ENCODE peak calls at places on chromosomes 3 and 15, in five cellular contexts. Z is GM23248, G is fibroblast of lung, J is HCT116, V is neural progenitor cell. T is an unnamed sample.

GRCh38 chr3:197376020-197376419 is 77.6 kb upstream of the DLG1 start:
- DNase-seq in G (no peak), V (no peak), Z (no peak), J (no peak), T (no peak)

GRCh38 chr3:13835246-13835645 is 44.6 kb downstream of the WNT7A start:
- DNase-seq in V (no peak), G (no peak), Z (no peak), J (no peak), T (no peak)

GRCh38 chr3:882526-882925 is 210.3 kb upstream of the CNTN6 start:
- DNase-seq in J (no peak), G (no peak), V (no peak), Z (peak), T (peak)

GRCh38 chr3:187044871-187045552 is 94.3 kb downstream of the RPL39L start:
- DNase-seq in Z (no peak), V (no peak), G (no peak), J (no peak), T (peak)

GRCh38 chr3:167203062-167203461 is 177.0 kb downstream of the ZBBX start:
- DNase-seq in Z (no peak), J (no peak), G (no peak), V (no peak), T (no peak)

GRCh38 chr3:142275856-142276255 is 50.5 kb upstream of the GK5 start:
- DNase-seq in Z (peak), V (no peak), J (no peak), G (peak), T (no peak)

GRCh38 chr3:143066033-143066432 is 53.5 kb upstream of the CHST2 start:
- DNase-seq in J (no peak), Z (no peak), V (no peak), G (no peak), T (no peak)

GRCh38 chr3:127015282-127016042 is 32.5 kb downstream of the PLXNA1 start:
- DNase-seq in G (no peak), Z (no peak), V (peak), J (no peak), T (no peak)

GRCh38 chr15:34659056-34659455 is 75.6 kb upstream of the GOLGA8B start:
- DNase-seq in V (no peak), G (no peak), J (no peak), Z (no peak), T (no peak)

GRCh38 chr15:95446854-95447253 is 883.6 kb upstream of the NR2F2 start:
- DNase-seq in Z (no peak), J (no peak), V (no peak), G (no peak), T (peak)

GRCh38 chr15:80828796-80829195 is 49.6 kb downstream of the CEMIP start:
- DNase-seq in V (no peak), J (no peak), Z (no peak), G (no peak), T (no peak)

GRCh38 chr3:70108072-70108471 is 108.5 kb downstream of the SAMMSON start:
- DNase-seq in J (no peak), V (peak), G (peak), Z (peak), T (no peak)

DNA sequence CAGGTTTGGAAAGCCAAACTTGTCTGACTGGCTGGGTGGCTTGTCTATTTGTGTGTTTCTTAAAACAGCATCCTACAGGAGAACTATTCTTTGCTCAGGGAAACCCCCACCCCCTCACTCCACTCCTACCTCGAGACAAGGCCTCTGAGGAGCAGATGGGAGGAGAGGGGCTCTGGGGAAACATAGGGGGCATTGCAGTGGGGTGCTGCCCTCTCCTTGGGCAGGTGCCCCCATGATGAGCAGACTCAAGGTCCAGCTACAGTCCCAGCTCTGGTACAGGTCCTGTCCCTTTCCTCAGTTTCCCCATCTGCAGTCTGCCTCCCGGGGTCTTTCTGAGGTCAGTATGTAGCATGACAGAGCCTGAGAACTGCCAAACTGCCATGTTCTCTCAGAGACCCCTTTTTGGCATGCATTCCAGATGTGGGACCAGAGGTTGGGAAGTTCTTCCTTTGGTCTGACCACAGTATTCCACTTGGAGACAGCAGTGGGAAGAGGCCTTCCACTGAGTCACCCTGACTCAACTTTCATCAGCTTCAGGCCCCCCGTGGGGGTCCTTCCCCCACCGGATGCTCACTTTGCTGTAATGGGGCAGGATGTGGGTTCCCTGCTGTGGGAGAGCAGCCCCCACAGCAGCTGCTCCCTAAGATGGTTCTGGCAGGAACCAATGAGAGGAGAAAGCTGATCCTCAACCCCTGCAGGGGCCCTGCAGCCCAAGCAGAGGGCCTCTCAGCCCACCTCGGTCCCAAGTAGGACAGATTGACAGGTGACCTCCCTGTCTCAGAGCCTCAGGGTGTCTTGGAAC is 32.3 kb upstream of the CYP11A1 start:
- DNase-seq in J (no peak), V (no peak), Z (peak), G (peak), T (no peak)
- H3K4me2 ChIP-seq in J (peak), V (no peak), Z (peak), G (peak), T (no peak)

GRCh38 chr15:79778378-79778990 is 118.3 kb downstream of the MTHFS start:
- DNase-seq in J (no peak), Z (no peak), G (no peak), V (no peak), T (no peak)

GRCh38 chr15:79775821-79776220 is 121.0 kb downstream of the MTHFS start:
- DNase-seq in J (no peak), G (no peak), Z (no peak), V (no peak), T (no peak)

GRCh38 chr15:79777916-79778315 is 118.9 kb downstream of the MTHFS start:
- DNase-seq in V (no peak), Z (no peak), G (no peak), J (no peak), T (no peak)

DNA sequence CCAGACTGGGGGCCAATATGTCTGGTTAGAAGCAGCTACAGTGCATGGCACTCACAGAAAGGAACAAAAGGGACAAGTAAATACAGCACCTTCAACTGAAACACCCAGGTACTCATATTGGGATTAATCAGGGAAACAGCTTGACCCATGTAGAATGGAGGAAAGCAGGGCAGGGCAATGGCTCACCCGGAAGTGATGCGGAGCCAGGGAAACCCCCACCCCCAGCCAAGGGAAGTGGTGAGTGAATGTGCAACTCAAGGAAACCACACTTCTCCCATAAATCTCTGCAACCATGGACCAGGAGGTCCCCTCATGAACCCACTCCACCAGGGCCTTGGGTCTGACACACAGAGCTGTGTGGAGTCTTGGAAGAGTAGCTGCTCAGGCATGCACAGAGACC is 117.1 kb downstream of the MTHFS start:
- DNase-seq in Z (no peak), J (no peak), V (no peak), G (no peak), T (no peak)
- H3K4me2 ChIP-seq in Z (no peak), J (no peak), V (no peak), G (no peak), T (no peak)

GRCh38 chr3:72725229-72725628 is 123.0 kb downstream of the SHQ1 start:
- DNase-seq in V (no peak), J (no peak), G (no peak), Z (no peak), T (no peak)

GRCh38 chr3:72724070-72724469 is 124.2 kb downstream of the SHQ1 start:
- DNase-seq in V (no peak), G (no peak), J (peak), Z (no peak), T (no peak)

GRCh38 chr3:72719137-72719536 is 129.1 kb downstream of the SHQ1 start:
- DNase-seq in V (no peak), G (no peak), Z (no peak), J (no peak), T (no peak)

GRCh38 chr3:72722930-72723726 is 125.1 kb downstream of the SHQ1 start:
- DNase-seq in Z (peak), G (peak), V (no peak), J (no peak), T (peak)

DNA sequence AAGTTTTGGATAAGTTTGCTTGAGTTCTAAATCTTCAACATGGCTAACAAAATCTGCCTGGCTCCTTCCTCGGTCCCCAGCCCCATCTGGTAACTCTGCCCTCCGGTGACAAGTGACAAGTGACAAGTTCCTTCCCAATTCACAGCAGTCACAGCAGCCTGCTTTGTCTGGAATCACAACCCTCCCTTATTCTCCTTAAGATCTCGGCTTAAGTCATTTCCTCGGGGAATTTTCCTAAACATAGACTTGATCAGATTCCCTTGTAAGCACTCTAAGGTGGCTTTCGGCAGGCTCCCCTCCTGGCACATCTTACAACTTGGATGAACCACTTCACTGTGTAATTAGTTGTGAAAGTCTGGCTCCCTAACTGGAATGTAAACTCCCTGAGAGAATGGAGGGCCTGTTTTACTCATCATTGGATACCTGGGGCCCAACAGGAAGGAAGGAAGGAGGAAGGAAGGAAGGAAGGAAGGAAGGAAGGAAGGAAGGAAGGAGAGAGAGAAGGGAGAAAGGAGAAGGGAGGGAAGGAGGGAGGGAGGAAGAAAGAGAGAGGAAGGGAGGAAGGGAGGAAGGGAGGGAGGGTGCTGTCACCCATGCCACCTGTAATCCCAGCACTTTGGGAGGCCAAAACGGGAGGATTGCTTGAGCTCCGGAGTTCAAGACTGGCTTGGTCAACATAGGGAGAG is 126.4 kb downstream of the SHQ1 start:
- DNase-seq in G (no peak), J (no peak), V (peak), Z (no peak), T (no peak)
- H3K4me2 ChIP-seq in G (no peak), J (no peak), V (no peak), Z (no peak), T (no peak)

GRCh38 chr3:117281371-117281770 is 571.8 kb downstream of the TUSC7 start:
- DNase-seq in Z (peak), J (no peak), G (peak), V (no peak), T (no peak)

GRCh38 chr3:117287602-117288001 is 578.0 kb downstream of the TUSC7 start:
- DNase-seq in Z (no peak), G (no peak), J (no peak), V (no peak), T (no peak)

GRCh38 chr3:117282506-117282905 is 572.9 kb downstream of the TUSC7 start:
- DNase-seq in J (no peak), Z (no peak), V (no peak), G (no peak), T (no peak)

DNA sequence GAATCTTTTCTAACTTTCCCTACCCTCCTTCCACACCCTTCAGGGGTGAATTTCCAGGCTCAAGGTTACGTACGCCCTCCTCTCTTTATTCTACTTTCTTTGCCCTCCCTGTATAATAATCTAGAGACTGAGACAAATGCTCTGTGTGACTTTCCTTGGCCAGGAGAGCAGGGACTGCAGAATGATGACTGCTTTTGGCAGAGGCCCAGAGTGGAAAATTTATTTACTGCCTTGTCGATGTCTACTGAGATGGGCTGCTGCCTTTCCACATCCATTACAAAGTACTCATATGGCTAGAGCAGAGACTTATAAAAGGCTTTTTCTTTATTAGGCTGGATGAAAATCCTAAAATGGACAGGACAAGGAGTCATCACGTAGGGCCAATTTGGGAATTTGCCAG is 576.1 kb downstream of the TUSC7 start:
- DNase-seq in G (no peak), Z (no peak), V (no peak), J (no peak), T (no peak)
- H3K4me2 ChIP-seq in G (no peak), Z (no peak), V (no peak), J (no peak), T (no peak)

DNA sequence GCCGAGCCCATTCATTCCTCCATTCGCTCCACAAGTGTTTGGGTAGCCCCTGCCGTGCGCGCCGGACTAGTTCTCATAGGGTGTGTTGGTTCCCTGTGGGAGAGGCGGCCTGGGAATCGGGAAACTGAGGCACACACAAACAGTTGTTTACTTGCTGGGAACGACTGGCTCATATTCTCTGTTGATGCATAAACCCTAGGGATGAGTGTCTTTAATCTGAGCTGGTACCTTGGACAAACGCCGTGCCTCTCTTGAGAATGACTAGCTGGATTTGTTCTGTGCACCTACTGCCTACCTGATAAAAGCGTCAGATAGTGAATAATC is 737 bp downstream of the DNAJA4 start:
- DNase-seq in G (no peak), J (no peak), V (no peak), Z (no peak), T (no peak)
- H3K4me2 ChIP-seq in G (peak), J (peak), V (no peak), Z (peak), T (peak)

GRCh38 chr15:64987136-64987535 is 2.6 kb downstream of the SPG21 start:
- DNase-seq in Z (peak), G (no peak), J (no peak), V (no peak), T (no peak)
- H3K4me2 ChIP-seq in Z (no peak), G (no peak), J (no peak), V (no peak), T (no peak)

DNA sequence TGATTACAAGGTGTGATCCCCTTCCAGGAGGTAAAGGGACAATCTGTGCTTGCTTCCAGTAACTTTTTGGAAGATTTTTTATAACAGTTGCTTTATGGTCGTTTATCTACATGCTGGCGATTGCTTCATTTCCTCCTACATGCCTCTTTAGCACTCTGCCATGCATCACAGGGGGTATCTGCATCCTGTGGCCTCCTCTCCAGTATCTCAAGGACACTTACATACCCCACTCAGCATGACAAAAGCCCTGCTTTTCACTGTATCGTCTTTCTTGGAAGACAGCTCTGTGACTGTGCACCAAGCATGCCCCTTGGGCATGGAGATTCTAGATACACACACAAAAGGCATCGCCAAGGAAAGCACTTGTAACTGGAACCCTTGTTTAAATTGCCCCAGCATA is 25.3 kb downstream of the CAPN3 start:
- DNase-seq in V (no peak), G (no peak), J (no peak), Z (no peak), T (no peak)
- H3K4me2 ChIP-seq in V (no peak), G (no peak), J (no peak), Z (no peak), T (no peak)

DNA sequence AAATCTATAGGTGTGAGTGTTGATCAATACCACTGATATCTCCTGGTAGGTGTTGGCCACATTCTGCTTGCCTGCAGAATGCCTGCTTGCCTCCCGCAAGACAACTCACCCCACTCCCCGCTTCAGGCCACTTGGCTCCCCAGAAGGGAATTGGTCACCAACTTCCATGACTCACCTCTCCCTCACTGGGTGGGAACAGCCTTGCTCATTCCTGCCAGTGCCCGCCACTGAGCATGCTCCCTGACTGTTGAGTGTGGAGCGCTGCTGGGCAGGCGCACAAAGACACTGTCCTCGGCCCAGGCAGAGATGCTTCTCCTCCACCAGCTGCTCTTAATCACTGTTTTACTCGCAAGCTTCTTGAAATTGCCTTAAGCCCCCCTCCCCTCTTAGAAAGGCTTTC is 57.3 kb upstream of the PPP2R3A start:
- DNase-seq in J (peak), Z (peak), V (no peak), G (no peak), T (no peak)
- H3K4me2 ChIP-seq in J (peak), Z (no peak), V (no peak), G (no peak), T (no peak)

DNA sequence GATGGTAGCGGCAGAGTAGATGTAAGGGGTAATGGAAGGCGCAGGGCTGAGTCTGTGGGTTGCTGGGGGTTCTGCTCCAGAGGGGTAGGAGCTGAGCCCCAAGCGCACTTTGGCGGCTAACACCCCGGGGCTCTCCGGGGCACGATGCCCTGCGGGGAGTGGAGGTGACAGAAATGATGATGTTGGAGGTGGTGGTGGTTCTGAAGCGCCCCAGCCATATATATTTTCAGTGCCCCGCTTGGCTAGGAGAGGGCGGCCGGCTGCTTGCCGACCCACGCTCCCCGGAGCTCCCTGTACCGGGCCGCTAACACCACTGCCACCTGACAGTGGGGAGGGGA is 9.7 kb downstream of the ZIC4 start:
- DNase-seq in G (no peak), Z (no peak), J (no peak), V (no peak), T (no peak)
- H3K4me2 ChIP-seq in G (no peak), Z (no peak), J (no peak), V (peak), T (no peak)